ENCODE peak calls at places on chromosome 13, in nine cellular contexts. U, V, O, A, R, C, B, K and T are unnamed samples.

GRCh38 chr13:74115138-74115537 is 19.1 kb downstream of the KLF12 start:
- DNase-seq in K (no peak), V (no peak), A (no peak), U (no peak), C (peak), B (no peak), O (no peak), R (no peak), T (no peak)

GRCh38 chr13:104871456-104871855 is 1664.0 kb downstream of the EFNB2 start:
- DNase-seq in K (no peak), A (no peak), U (no peak), R (no peak), B (no peak), C (no peak), O (no peak), V (no peak), T (no peak)

GRCh38 chr13:51453308-51453958 is 597 bp upstream of the INTS6 start:
- DNase-seq in C (no peak), U (peak), B (peak), K (peak), A (peak), R (peak), V (peak), O (peak), T (no peak)

GRCh38 chr13:97226013-97226412 is 3.9 kb downstream of the MBNL2 start:
- DNase-seq in O (no peak), B (no peak), C (no peak), R (no peak), U (no peak), K (no peak), A (no peak), V (no peak), T (no peak)

GRCh38 chr13:33321686-33322473 is 36.3 kb upstream of the STARD13 start:
- DNase-seq in U (no peak), A (no peak), V (no peak), O (no peak), B (no peak), C (peak), R (no peak), K (no peak), T (peak)

GRCh38 chr13:43041368-43041921 is 18.1 kb downstream of the DNAJC15 start:
- DNase-seq in V (no peak), K (no peak), B (no peak), O (no peak), C (no peak), R (no peak), U (no peak), A (no peak), T (no peak)

GRCh38 chr13:105773241-105773640 is 762.2 kb downstream of the EFNB2 start:
- DNase-seq in B (no peak), A (no peak), R (no peak), U (no peak), C (no peak), K (no peak), V (no peak), O (no peak), T (no peak)

GRCh38 chr13:66162470-66162869 is 1067.7 kb downstream of the PCDH9 start:
- DNase-seq in V (no peak), O (no peak), B (no peak), K (no peak), U (no peak), R (no peak), C (no peak), A (no peak), T (peak)

GRCh38 chr13:113245858-113246791 is 36.7 kb downstream of the CUL4A start:
- DNase-seq in R (no peak), A (no peak), B (no peak), U (no peak), V (no peak), O (no peak), K (no peak), C (no peak), T (peak)

GRCh38 chr13:52348983-52349780 is 56.8 kb downstream of the THSD1 start:
- DNase-seq in V (no peak), K (peak), A (no peak), C (peak), O (no peak), U (no peak), R (no peak), B (no peak), T (peak)

GRCh38 chr13:37868691-37869505 is 674 bp downstream of the TRPC4 start:
- DNase-seq in V (no peak), O (no peak), C (peak), B (no peak), R (no peak), A (no peak), K (peak), U (no peak), T (peak)

GRCh38 chr13:90717451-90717936 is 630.0 kb upstream of the MIR17HG start:
- DNase-seq in O (no peak), U (no peak), R (no peak), V (no peak), A (no peak), C (peak), B (no peak), K (no peak), T (no peak)

GRCh38 chr13:74026753-74027152 is 107.5 kb downstream of the KLF12 start:
- DNase-seq in R (no peak), K (no peak), C (peak), A (peak), B (no peak), O (no peak), U (peak), V (peak), T (no peak)

GRCh38 chr13:23570099-23570926 is at the start of gene TNFRSF19:
- DNase-seq in K (peak), U (no peak), B (no peak), V (no peak), R (peak), O (no peak), C (peak), A (no peak), T (peak)

GRCh38 chr13:78598382-78598781 is 5.0 kb downstream of the POU4F1 start:
- DNase-seq in U (no peak), A (no peak), V (no peak), R (no peak), C (no peak), K (no peak), B (no peak), O (no peak), T (no peak)